ENCODE peak calls at places on chromosomes 3 and 15, in five cellular contexts. X is cardiac muscle cell, R is glutamatergic neuron, C is WTC11, A is kidney epithelial cell. P is an unnamed sample.

GRCh38 chr3:8767667-8768363 is 1.6 kb downstream of the OXTR start:
- DNase-seq in C (peak; percentile 70), X (peak; percentile 42), A (no peak), R (peak; percentile 56), P (peak; percentile 46)

GRCh38 chr15:35728176-35728938 is 182.4 kb upstream of the DPH6 start:
- DNase-seq in X (no peak), R (no peak), C (no peak), A (peak; percentile 7), P (no peak)

GRCh38 chr3:31420311-31420710 is 112.4 kb upstream of the STT3B start:
- DNase-seq in A (no peak), C (no peak), R (no peak), X (no peak), P (no peak)

GRCh38 chr15:31392761-31393401 is 66.2 kb downstream of the KLF13 start:
- DNase-seq in A (no peak), C (no peak), X (peak; percentile 48), R (peak; percentile 64), P (no peak)

GRCh38 chr3:168096210-168096795 is 579 bp upstream of the GOLIM4 start:
- DNase-seq in A (peak; percentile 72), R (peak; percentile 74), X (peak; percentile 86), C (peak; percentile 21), P (peak; percentile 62)

GRCh38 chr3:171733561-171733960 is 76.7 kb downstream of the PLD1 start:
- DNase-seq in X (no peak), A (no peak), C (no peak), R (no peak), P (no peak)

GRCh38 chr15:44710236-44711088 is 661 bp downstream of the PATL2 start:
- DNase-seq in A (no peak), C (no peak), X (no peak), R (no peak), P (no peak)

GRCh38 chr3:155548194-155548593 is 196.7 kb downstream of the PLCH1 start:
- DNase-seq in X (no peak), C (no peak), A (no peak), R (no peak), P (no peak)

GRCh38 chr3:178385280-178385952 is 150.8 kb upstream of the KCNMB2 start:
- DNase-seq in X (peak; percentile 48), C (no peak), A (no peak), R (peak; percentile 29), P (peak; percentile 46)

DNA sequence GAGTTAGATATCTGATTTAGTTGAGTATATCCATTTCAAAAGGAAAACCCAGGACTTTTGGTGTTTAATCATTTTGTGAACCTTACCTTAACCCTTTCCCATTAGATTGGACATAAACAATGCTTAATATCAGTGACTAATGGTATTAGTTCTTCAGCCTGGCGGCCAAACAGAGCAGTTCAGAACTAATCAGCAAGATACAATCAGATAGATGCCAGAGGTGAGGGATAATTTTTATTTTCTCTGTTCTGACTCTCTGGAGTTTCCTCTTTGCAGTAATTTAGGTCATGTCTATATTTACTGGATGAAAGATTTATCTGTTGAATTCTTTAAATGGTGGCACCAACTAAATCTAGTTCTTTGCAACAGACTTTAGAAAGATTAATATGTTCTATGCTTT is 337.8 kb downstream of the ROBO2 start:
- DNase-seq in X (no peak), C (no peak), R (no peak), A (no peak), P (no peak)
- TF ChIP-seq CTCF in X (no peak), C (no peak), R (no peak), A (no peak), P (no peak)

GRCh38 chr15:72271895-72272212 is 500 bp downstream of the PARP6 start:
- DNase-seq in A (no peak), X (peak; percentile 21), C (no peak), R (no peak), P (no peak)

GRCh38 chr15:72272213-72272996 is at the start of gene PARP6:
- DNase-seq in X (peak; percentile 98), R (peak; percentile 98), A (peak; percentile 91), C (peak; percentile 97), P (peak; percentile 97)

GRCh38 chr15:72271221-72271620 is 1.1 kb downstream of the PARP6 start:
- DNase-seq in R (no peak), X (no peak), C (no peak), A (no peak), P (no peak)

GRCh38 chr15:72269739-72270138 is 2.6 kb downstream of the PARP6 start:
- DNase-seq in R (no peak), A (no peak), C (no peak), X (no peak), P (no peak)

DNA sequence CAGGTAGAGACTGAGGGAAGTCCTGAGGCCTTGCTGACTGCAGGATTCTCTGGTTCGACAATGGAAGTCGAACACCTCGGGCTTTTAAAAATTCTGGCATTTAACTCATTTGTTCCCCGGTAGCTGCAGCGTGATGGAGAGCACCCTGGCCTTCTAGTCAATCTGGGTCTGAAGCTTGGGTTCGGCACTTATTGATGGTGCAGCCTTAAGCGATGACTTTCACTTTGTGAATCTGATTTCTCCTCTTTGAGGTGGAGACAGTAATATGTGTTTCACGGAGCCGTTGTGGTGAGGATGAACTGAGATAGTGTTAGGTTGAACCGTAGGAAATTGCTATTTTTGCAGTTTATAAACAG is 621 bp upstream of the PARP6 start:
- DNase-seq in X (no peak), C (no peak), R (no peak), A (no peak), P (no peak)
- TF ChIP-seq CTCF in X (no peak), C (no peak), R (no peak), A (no peak), P (no peak)

GRCh38 chr3:197591816-197592215 is 36.0 kb upstream of the BDH1 start:
- DNase-seq in C (no peak), R (no peak), A (no peak), X (no peak), P (no peak)
- TF ChIP-seq CTCF in C (no peak), R (no peak), A (no peak), X (no peak), P (no peak)

DNA sequence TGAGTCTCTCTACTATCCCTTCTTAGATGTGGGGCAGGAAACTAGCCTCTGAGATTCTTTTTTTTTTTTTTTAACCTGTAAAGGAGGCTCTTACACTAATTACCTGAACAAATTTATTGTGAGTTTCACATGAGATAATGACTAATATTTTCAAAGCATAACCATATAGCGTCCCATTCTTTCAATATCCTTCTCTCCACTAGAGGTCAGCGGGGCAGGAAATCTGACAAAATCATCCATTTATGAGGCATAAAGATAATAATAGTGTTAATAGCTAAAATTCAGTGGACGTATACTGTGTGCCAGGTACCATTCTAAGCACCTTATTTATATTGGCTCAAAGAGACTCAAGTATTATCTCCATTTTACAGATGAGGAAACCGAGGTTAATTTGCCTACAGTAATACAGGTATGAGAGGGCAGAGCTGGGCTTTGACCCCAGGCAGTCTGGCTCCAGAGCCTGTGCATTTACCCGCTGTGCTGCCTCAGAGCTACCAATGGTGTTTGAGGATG is 16.3 kb upstream of the SMAD6 start:
- DNase-seq in X (no peak), R (no peak), A (no peak), C (no peak), P (no peak)
- TF ChIP-seq CTCF in X (peak; percentile 38), R (peak; percentile 31), A (peak; percentile 9), C (no peak), P (peak; percentile 35)

DNA sequence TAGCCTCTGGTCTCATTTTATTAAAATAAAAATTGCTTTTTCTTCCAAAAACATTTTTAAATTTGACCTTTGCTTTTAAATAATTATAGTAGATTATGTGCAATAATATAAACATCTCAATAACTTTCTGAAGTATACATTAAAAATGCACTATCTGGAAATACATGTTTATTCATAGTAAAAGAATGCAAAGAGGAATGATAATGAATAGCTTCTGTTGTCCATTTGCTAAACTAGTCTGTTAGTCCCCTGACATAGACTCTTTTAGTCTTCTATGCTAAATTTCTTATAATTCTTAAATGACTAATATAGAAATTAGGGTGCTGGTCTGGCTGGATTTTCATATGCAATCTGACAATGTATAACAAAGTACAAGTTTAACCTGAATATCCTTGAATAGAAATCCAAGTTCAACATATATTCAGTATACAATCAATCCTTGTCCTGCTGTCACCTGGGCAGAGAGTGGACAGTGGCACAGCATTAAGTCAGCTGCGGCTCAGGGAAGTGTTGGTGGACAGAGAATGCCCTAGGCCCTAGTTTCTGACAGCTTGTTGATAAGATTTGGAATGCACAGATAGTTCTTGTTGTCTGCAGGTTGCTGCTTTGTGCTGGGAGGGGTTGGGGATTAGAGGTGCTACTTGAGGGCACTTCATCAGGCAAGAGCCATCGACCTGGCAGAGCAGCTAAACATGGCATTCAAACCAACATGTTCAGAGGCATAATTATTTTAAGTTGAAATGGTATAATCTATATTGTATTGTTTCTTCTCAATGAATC is 161.7 kb downstream of the MBNL1 start:
- DNase-seq in X (peak; percentile 84), R (no peak), A (no peak), C (no peak), P (no peak)
- TF ChIP-seq CTCF in X (no peak), R (no peak), A (no peak), C (no peak), P (no peak)

DNA sequence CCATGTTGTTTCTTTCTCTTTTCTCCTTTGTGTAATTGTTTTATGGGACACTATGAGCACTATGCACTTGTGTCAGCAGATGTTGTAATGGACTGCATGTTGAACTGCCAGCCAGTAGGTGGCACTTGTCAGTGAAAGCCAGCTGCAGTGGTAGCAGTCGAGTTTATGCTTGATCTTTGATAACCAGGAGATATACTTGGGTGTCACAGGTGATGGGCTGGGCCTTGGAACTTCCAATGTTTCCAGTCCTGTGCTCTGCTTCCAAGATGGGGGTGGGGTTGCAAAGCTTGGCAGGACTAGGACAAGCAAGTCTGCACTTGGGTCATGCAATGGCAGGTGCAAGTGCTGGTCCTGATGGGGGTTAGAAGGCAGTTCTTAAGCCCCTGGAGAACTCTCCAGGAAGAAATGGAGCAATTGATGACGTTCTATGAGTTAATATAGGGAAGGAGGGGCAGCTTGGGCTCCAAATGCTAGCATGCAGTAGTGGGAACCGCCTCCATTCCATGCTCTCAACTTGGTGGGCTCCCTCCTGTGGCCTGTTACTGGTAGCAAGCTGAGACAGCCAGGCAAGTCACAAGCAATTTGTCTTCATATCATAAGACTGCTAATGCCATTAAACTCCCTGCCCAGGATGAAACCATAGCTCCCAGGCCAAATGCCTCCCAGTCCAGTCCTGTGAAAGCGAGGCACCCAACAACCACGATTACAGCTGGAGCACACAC is 287.3 kb downstream of the CGGBP1 start:
- DNase-seq in A (no peak), X (peak; percentile 34), R (peak; percentile 34), C (peak; percentile 37), P (peak; percentile 26)
- TF ChIP-seq CTCF in A (peak; percentile 80), X (peak; percentile 39), R (peak; percentile 64), C (peak; percentile 53), P (peak; percentile 70)